ENCODE peak calls at places on chromosomes 2 and 18, in seven cellular contexts. J is brain pericyte; D is stimulated activated effector memory CD8-positive, alpha-beta T cell treated with anti-CD3 and anti-CD28 coated beads, Interleukin-12 subunit alpha, Interleukin-12 subunit beta, amount 100 ng/mL, for 72 hours; I is GM06990; X is HuH-7; E is H54; M is mesothelial cell of epicardium. K is an unnamed sample.

GRCh38 chr2:192729369-192729768 is 534.6 kb upstream of the TMEFF2 start:
- DNase-seq in M (no peak), D (no peak), X (no peak), E (no peak), I (no peak), J (no peak), K (no peak)

GRCh38 chr18:35344736-35345459 is 678 bp upstream of the ZNF24 start:
- DNase-seq in J (no peak), I (no peak), M (no peak), E (no peak), D (no peak), X (no peak), K (no peak)

GRCh38 chr2:196268538-196269338 is 97.4 kb upstream of the STK17B start:
- DNase-seq in E (no peak), M (no peak), I (no peak), X (no peak), D (no peak), J (no peak), K (peak)

GRCh38 chr2:44515416-44515815 is 153.7 kb downstream of the CAMKMT start:
- DNase-seq in E (no peak), M (no peak), I (no peak), J (no peak), D (no peak), X (no peak), K (no peak)

GRCh38 chr2:61405813-61406212 is 65.1 kb downstream of the USP34 start:
- DNase-seq in X (no peak), M (no peak), I (no peak), D (no peak), E (no peak), J (no peak), K (no peak)

GRCh38 chr2:66701656-66702055 is 266.7 kb downstream of the MEIS1 start:
- DNase-seq in M (no peak), J (no peak), X (no peak), D (no peak), E (no peak), I (no peak), K (no peak)

GRCh38 chr2:99883356-99883867 is 259.0 kb downstream of the AFF3 start:
- DNase-seq in D (no peak), X (no peak), M (no peak), E (no peak), I (no peak), J (no peak), K (no peak)

GRCh38 chr2:219777388-219777787 is 150.0 kb downstream of the SLC4A3 start:
- DNase-seq in I (no peak), J (no peak), M (no peak), X (no peak), D (no peak), E (no peak), K (no peak)

K was measured in pons.